ENCODE peak calls at places on chromosome 1, in four cellular contexts. T, E, L and R are unnamed samples.

GRCh38 chr1:230694991-230695390 is 18.9 kb downstream of the AGT start:
- DNase-seq in T (no peak), E (no peak), L (no peak), R (no peak)

GRCh38 chr1:212973899-212974298 is 23.6 kb downstream of the VASH2 start:
- DNase-seq in T (no peak), E (peak; percentile 13), L (no peak), R (no peak)

GRCh38 chr1:172647987-172648386 is 10.9 kb upstream of the FASLG start:
- DNase-seq in T (no peak), E (no peak), L (no peak), R (no peak)

GRCh38 chr1:15683411-15684039 is 595 bp upstream of the PLEKHM2 start:
- DNase-seq in T (no peak), E (no peak), L (no peak), R (no peak)

GRCh38 chr1:43329995-43330751 is 7.4 kb upstream of the MPL start:
- DNase-seq in T (peak; percentile 64), E (no peak), L (peak; percentile 91), R (peak; percentile 9)

GRCh38 chr1:108009603-108010195 is 44.7 kb upstream of the VAV3 start:
- DNase-seq in T (no peak), E (no peak), L (peak; percentile 35), R (no peak)

GRCh38 chr1:193558491-193559028 is 372.1 kb upstream of the B3GALT2 start:
- DNase-seq in T (no peak), E (no peak), L (peak; percentile 90), R (no peak)

GRCh38 chr1:211613108-211613947 is 34.4 kb upstream of the SLC30A1 start:
- DNase-seq in T (peak; percentile 74), E (peak; percentile 52), L (peak; percentile 97), R (no peak)

GRCh38 chr1:192954705-192955265 is 104.4 kb downstream of the UCHL5 start:
- DNase-seq in T (no peak), E (no peak), L (peak; percentile 56), R (no peak)

GRCh38 chr1:81125672-81126071 is 675.1 kb upstream of the ADGRL2 start:
- DNase-seq in T (no peak), E (no peak), L (no peak), R (no peak)

GRCh38 chr1:27522860-27523665 is 33.1 kb upstream of the WASF2 start:
- DNase-seq in T (peak; percentile 59), E (no peak), L (peak; percentile 55), R (peak; percentile 19)

GRCh38 chr1:154951901-154952657 is 3.8 kb downstream of the PBXIP1 start:
- DNase-seq in T (no peak), E (no peak), L (no peak), R (no peak)

GRCh38 chr1:55040953-55041494 is 1.7 kb downstream of the PCSK9 start:
- DNase-seq in T (no peak), E (no peak), L (no peak), R (no peak)
- H3K4me3 ChIP-seq in T (no peak overlapping the region), E (no peak overlapping the region), L (no peak overlapping the region), R (no peak overlapping the region)

GRCh38 chr1:205670611-205671430 is 9.5 kb downstream of the SLC45A3 start:
- DNase-seq in T (no peak), E (no peak), L (no peak), R (no peak)
- H3K4me3 ChIP-seq in T (no peak overlapping the region), E (no peak overlapping the region), L (no peak overlapping the region), R (no peak overlapping the region)

GRCh38 chr1:99784143-99784542 is 17.7 kb upstream of the FRRS1 start:
- DNase-seq in T (no peak), E (no peak), L (no peak), R (no peak)
- H3K4me3 ChIP-seq in T (no peak overlapping the region), E (no peak overlapping the region), L (no peak overlapping the region), R (no peak overlapping the region)

GRCh38 chr1:228150458-228151169 is 884 bp downstream of the GJC2 start:
- DNase-seq in T (peak; percentile 68), E (no peak), L (peak; percentile 96), R (no peak)

GRCh38 chr1:228148971-228149340 is 774 bp upstream of the GJC2 start:
- DNase-seq in T (no peak), E (no peak), L (no peak), R (no peak)

GRCh38 chr1:228150021-228150457 is 309 bp downstream of the GJC2 start:
- DNase-seq in T (no peak), E (no peak), L (no peak), R (no peak)

GRCh38 chr1:228148196-228148861 is 1.4 kb upstream of the GJC2 start:
- DNase-seq in T (no peak), E (no peak), L (peak; percentile 53), R (no peak)

GRCh38 chr1:228149341-228150020 is at the start of gene GJC2:
- DNase-seq in T (peak; percentile 65), E (no peak), L (peak; percentile 53), R (no peak)
- H3K4me3 ChIP-seq in T (peak within 1 kb of the TSS; percentile 59), E (peak within 1 kb of the TSS; percentile 38), L (no peak within 1 kb of the TSS), R (no peak within 1 kb of the TSS)

GRCh38 chr1:1233567-1233892 is 1.5 kb downstream of the B3GALT6 start:
- DNase-seq in T (no peak), E (no peak), L (no peak), R (no peak)
- H3K4me3 ChIP-seq in T (no peak overlapping the region), E (no peak overlapping the region), L (no peak overlapping the region), R (no peak overlapping the region)

GRCh38 chr1:7315316-7315715 is 455.8 kb upstream of the VAMP3 start:
- DNase-seq in T (no peak), E (no peak), L (no peak), R (no peak)

GRCh38 chr1:7317888-7318287 is 453.2 kb upstream of the VAMP3 start:
- DNase-seq in T (no peak), E (no peak), L (no peak), R (no peak)

GRCh38 chr1:7315946-7316345 is 455.1 kb upstream of the VAMP3 start:
- DNase-seq in T (no peak), E (no peak), L (no peak), R (no peak)

GRCh38 chr1:7313081-7313546 is 458.0 kb upstream of the VAMP3 start:
- DNase-seq in T (no peak), E (no peak), L (no peak), R (no peak)
- H3K4me3 ChIP-seq in T (no peak overlapping the region), E (no peak overlapping the region), L (no peak overlapping the region), R (no peak overlapping the region)

DNA sequence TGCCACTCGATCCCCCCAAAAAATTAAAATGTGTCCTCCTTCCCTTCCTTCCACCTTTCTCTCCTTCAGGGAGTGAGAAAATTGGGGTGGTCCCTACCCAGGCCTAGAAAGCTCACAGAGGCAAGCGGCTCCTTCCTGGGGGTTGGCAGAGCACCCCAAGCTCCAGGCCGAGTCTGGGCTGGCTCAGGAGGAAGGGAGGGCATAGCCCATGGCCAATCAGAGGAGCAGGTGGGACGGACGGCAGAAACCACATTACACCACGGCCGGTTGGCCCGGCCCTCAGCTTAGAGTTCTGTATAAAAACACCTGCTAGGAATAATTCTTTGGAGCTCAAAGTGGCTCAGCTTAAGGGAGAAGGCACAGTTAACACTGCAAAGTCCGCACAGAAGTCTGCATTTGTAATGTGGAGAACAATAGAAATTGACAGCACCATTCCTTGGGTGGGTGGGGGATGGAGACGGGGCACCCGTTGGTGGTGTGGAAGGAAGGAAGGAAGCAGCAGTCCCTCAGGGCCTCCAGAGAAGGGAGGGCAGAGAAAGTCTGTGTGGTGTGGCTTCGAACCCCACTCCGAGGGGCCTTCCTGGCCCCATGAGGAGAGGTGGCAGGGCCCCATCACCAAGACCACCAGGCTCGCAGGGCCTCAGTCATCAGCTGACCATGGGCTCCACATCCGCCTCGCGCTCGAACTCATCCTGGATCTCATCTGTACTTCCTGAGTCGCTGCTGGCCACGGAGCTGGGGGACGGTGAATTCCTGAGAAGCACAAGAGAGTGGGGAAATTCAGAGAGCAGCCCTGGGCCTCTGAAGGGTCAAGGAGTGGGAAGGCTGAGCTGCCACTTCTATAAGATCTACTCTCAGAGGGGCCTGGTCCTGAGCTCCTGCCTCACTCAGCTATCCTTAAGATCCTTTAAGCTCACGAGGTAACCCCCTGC is 5.8 kb upstream of the ALDH4A1 start:
- DNase-seq in T (no peak), E (no peak), L (no peak), R (no peak)
- H3K4me3 ChIP-seq in T (peak overlapping the region; percentile 9), E (no peak overlapping the region), L (no peak overlapping the region), R (no peak overlapping the region)